ENCODE peak calls at places on chromosomes 1 and 21, in six cellular contexts. C, G, Q, A, D and I are unnamed samples.

GRCh38 chr21:34991366-34991967 is 57.6 kb downstream of the RUNX1 start:
- DNase-seq in D (no peak), G (no peak), C (no peak), A (no peak), Q (no peak), I (no peak)

GRCh38 chr1:100955322-100955721 is 59.4 kb downstream of the SLC30A7 start:
- DNase-seq in C (no peak), Q (peak; percentile 73), A (no peak), D (no peak), G (peak; percentile 63), I (no peak)

GRCh38 chr1:107659961-107660360 is 305.0 kb downstream of the VAV3 start:
- DNase-seq in Q (no peak), A (no peak), C (no peak), D (no peak), G (no peak), I (no peak)

GRCh38 chr1:161382214-161383019 is 14.7 kb upstream of the CFAP126 start:
- DNase-seq in C (no peak), Q (peak; percentile 87), D (no peak), G (peak; percentile 59), A (no peak), I (no peak)

GRCh38 chr1:25899792-25900191 is 6.4 kb downstream of the STMN1 start:
- DNase-seq in D (no peak), A (no peak), G (no peak), C (no peak), Q (no peak), I (no peak)

GRCh38 chr21:15031790-15032357 is 32.9 kb downstream of the NRIP1 start:
- DNase-seq in A (no peak), D (no peak), C (no peak), G (no peak), Q (no peak), I (no peak)

GRCh38 chr1:68819190-68819829 is 322.4 kb upstream of the DEPDC1 start:
- DNase-seq in D (no peak), Q (peak; percentile 20), C (no peak), G (peak; percentile 56), A (no peak), I (no peak)

GRCh38 chr1:39258146-39258924 is 53.8 kb downstream of the MACF1 start:
- DNase-seq in G (peak; percentile 77), D (peak; percentile 52), Q (peak; percentile 75), A (peak; percentile 63), C (no peak), I (peak; percentile 93)

GRCh38 chr1:245558069-245558468 is 403.3 kb downstream of the KIF26B start:
- DNase-seq in G (no peak), Q (no peak), A (no peak), D (no peak), C (no peak), I (no peak)

GRCh38 chr1:18091660-18092446 is 15.7 kb upstream of the IGSF21 start:
- DNase-seq in D (no peak), G (no peak), C (no peak), Q (peak; percentile 34), A (peak; percentile 20), I (no peak)

GRCh38 chr1:107187399-107187798 is 46.6 kb downstream of the NTNG1 start:
- DNase-seq in C (no peak), G (no peak), A (no peak), D (no peak), Q (no peak), I (no peak)

GRCh38 chr1:182046763-182047162 is 14.7 kb downstream of the ZNF648 start:
- DNase-seq in Q (no peak), C (no peak), A (no peak), G (no peak), D (no peak), I (no peak)

GRCh38 chr1:113140588-113141446 is 67.8 kb downstream of the LRIG2 start:
- DNase-seq in A (peak; percentile 45), D (peak; percentile 79), Q (peak; percentile 79), C (peak; percentile 63), G (peak; percentile 86), I (peak; percentile 80)

GRCh38 chr1:61124691-61125090 is 42.3 kb downstream of the NFIA start:
- DNase-seq in G (no peak), A (no peak), D (peak; percentile 7), C (no peak), Q (no peak), I (peak; percentile 77)

GRCh38 chr1:160097196-160097910 is 1.1 kb downstream of the IGSF8 start:
- DNase-seq in D (no peak), G (no peak), A (no peak), C (no peak), Q (no peak), I (no peak)

GRCh38 chr1:66633128-66633527 is 99.2 kb downstream of the SGIP1 start:
- DNase-seq in A (no peak), D (no peak), Q (no peak), C (no peak), G (no peak), I (no peak)

GRCh38 chr1:203644661-203645510 is 18.3 kb downstream of the ATP2B4 start:
- DNase-seq in G (no peak), D (no peak), C (no peak), Q (no peak), A (no peak), I (no peak)

GRCh38 chr1:20551945-20552727 is at the start of gene FAM43B:
- DNase-seq in G (peak; percentile 86), D (peak; percentile 86), C (peak; percentile 74), A (no peak), Q (peak; percentile 24), I (peak; percentile 88)

GRCh38 chr1:235650341-235651169 is 971 bp upstream of the GNG4 start:
- DNase-seq in C (no peak), A (no peak), G (peak; percentile 80), Q (no peak), D (peak; percentile 54), I (peak; percentile 48)

GRCh38 chr1:213423041-213423440 is 372.0 kb downstream of the RPS6KC1 start:
- DNase-seq in G (no peak), C (no peak), D (no peak), A (no peak), Q (no peak), I (no peak)

GRCh38 chr1:64555947-64556346 is 86.0 kb downstream of the CACHD1 start:
- DNase-seq in A (no peak), G (no peak), D (no peak), Q (no peak), C (no peak), I (no peak)

GRCh38 chr1:3460653-3461237 is 6.3 kb downstream of the ARHGEF16 start:
- DNase-seq in A (no peak), C (no peak), G (no peak), Q (peak; percentile 22), D (peak; percentile 1), I (no peak)

GRCh38 chr1:20212099-20212684 is 25.9 kb upstream of the PLA2G2C start:
- DNase-seq in C (no peak), Q (no peak), G (no peak), A (no peak), D (no peak), I (no peak)

GRCh38 chr1:183124259-183124658 is 61.8 kb upstream of the LAMC2 start:
- DNase-seq in C (no peak), Q (peak; percentile 28), D (peak; percentile 24), A (no peak), G (no peak), I (no peak)

GRCh38 chr1:11364170-11364569 is 91.2 kb downstream of the UBIAD1 start:
- DNase-seq in Q (no peak), A (no peak), C (no peak), D (no peak), G (no peak), I (no peak)
- TF ChIP-seq CTCF in Q (no peak), A (no peak), C (no peak), D (no peak), G (peak; percentile 34), I (no peak)

GRCh38 chr1:220511785-220512184 is 16.2 kb upstream of the MARK1 start:
- DNase-seq in A (no peak), Q (peak; percentile 2), G (peak; percentile 83), D (peak; percentile 12), C (no peak), I (no peak)
- TF ChIP-seq CTCF in A (no peak), Q (no peak), G (peak; percentile 62), D (peak; percentile 27), C (no peak), I (no peak)

GRCh38 chr1:156444407-156445001 is 56.1 kb downstream of the MEF2D start:
- DNase-seq in D (peak; percentile 70), C (no peak), Q (peak; percentile 35), G (peak; percentile 83), A (no peak), I (no peak)
- TF ChIP-seq CTCF in D (peak; percentile 76), C (peak; percentile 47), Q (peak; percentile 41), G (peak; percentile 79), A (no peak), I (no peak)

GRCh38 chr21:29499229-29499628 is 200.5 kb downstream of the BACH1 start:
- DNase-seq in G (no peak), D (no peak), Q (no peak), A (no peak), C (no peak), I (no peak)

GRCh38 chr21:29496337-29496736 is 197.6 kb downstream of the BACH1 start:
- DNase-seq in D (no peak), G (no peak), Q (no peak), A (no peak), C (no peak), I (no peak)

GRCh38 chr21:29501451-29501850 is 202.7 kb downstream of the BACH1 start:
- DNase-seq in A (no peak), G (no peak), C (no peak), D (no peak), Q (peak; percentile 43), I (no peak)

GRCh38 chr21:29504751-29505321 is 206.1 kb downstream of the BACH1 start:
- DNase-seq in C (no peak), D (no peak), Q (peak; percentile 38), G (no peak), A (no peak), I (no peak)

GRCh38 chr21:29499734-29500343 is 201.1 kb downstream of the BACH1 start:
- DNase-seq in G (peak; percentile 29), D (peak; percentile 60), A (no peak), Q (peak; percentile 33), C (no peak), I (no peak)
- TF ChIP-seq CTCF in G (peak; percentile 56), D (peak; percentile 76), A (no peak), Q (peak; percentile 53), C (peak; percentile 55), I (no peak)